ENCODE peak calls at places on chromosome 17, in five cellular contexts. E, I, W, T and Y are unnamed samples.

GRCh38 chr17:29585080-29585751 is 4.2 kb downstream of the GIT1 start:
- DNase-seq in E (no peak), I (no peak), W (no peak), T (no peak), Y (no peak)

GRCh38 chr17:19456016-19456927 is 45.2 kb downstream of the RNF112 start:
- DNase-seq in E (no peak), I (no peak), W (no peak), T (no peak), Y (no peak)

GRCh38 chr17:65220732-65221131 is 83.6 kb downstream of the RGS9 start:
- DNase-seq in E (no peak), I (no peak), W (no peak), T (no peak), Y (peak)

GRCh38 chr17:28745052-28745776 is 1.4 kb downstream of the TRAF4 start:
- DNase-seq in E (peak), I (peak), W (no peak), T (no peak), Y (no peak)

GRCh38 chr17:81073967-81074366 is 39.0 kb downstream of the BAIAP2 start:
- DNase-seq in E (no peak), I (no peak), W (no peak), T (no peak), Y (no peak)

GRCh38 chr17:2468270-2468669 is 43.4 kb downstream of the METTL16 start:
- DNase-seq in E (no peak), I (no peak), W (no peak), T (no peak), Y (no peak)

GRCh38 chr17:19269102-19269501 is 31.9 kb downstream of the EPN2 start:
- DNase-seq in E (no peak), I (no peak), W (no peak), T (no peak), Y (no peak)

GRCh38 chr17:322006-322780 is 30.4 kb downstream of the RPH3AL start:
- DNase-seq in E (no peak), I (no peak), W (no peak), T (no peak), Y (no peak)

GRCh38 chr17:65627892-65628622 is 66.6 kb upstream of the AXIN2 start:
- DNase-seq in E (peak), I (no peak), W (no peak), T (no peak), Y (no peak)

GRCh38 chr17:41421116-41421515 is 3.3 kb downstream of the KRT37 start:
- DNase-seq in E (peak), I (no peak), W (no peak), T (no peak), Y (no peak)

GRCh38 chr17:39194089-39194984 is 3.1 kb downstream of the CACNB1 start:
- DNase-seq in E (peak), I (peak), W (no peak), T (no peak), Y (no peak)

GRCh38 chr17:70102531-70102930 is 27.5 kb downstream of the KCNJ16 start:
- DNase-seq in E (no peak), I (no peak), W (no peak), T (no peak), Y (no peak)

GRCh38 chr17:65797809-65798208 is 236.4 kb upstream of the AXIN2 start:
- DNase-seq in E (peak), I (peak), W (no peak), T (peak), Y (no peak)

GRCh38 chr17:39845052-39845976 is 18.8 kb downstream of the IKZF3 start:
- DNase-seq in E (no peak), I (no peak), W (no peak), T (no peak), Y (no peak)

GRCh38 chr17:78628547-78629435 is 51.6 kb upstream of the DNAH17 start:
- DNase-seq in E (no peak), I (no peak), W (no peak), T (no peak), Y (no peak)

GRCh38 chr17:76038050-76038449 is 10.9 kb upstream of the EVPL start:
- DNase-seq in E (no peak), I (no peak), W (no peak), T (no peak), Y (no peak)

GRCh38 chr17:43906951-43907424 is 348 bp downstream of the MPP2 start:
- DNase-seq in E (no peak), I (no peak), W (no peak), T (no peak), Y (no peak)

GRCh38 chr17:28755486-28755885 is 11.7 kb downstream of the TRAF4 start:
- DNase-seq in E (no peak), I (no peak), W (no peak), T (no peak), Y (no peak)

GRCh38 chr17:57916925-57917858 is 38.0 kb downstream of the CUEDC1 start:
- DNase-seq in E (peak), I (no peak), W (no peak), T (no peak), Y (peak)

GRCh38 chr17:77495575-77495974 is 354.8 kb downstream of the SEC14L1 start:
- DNase-seq in E (no peak), I (no peak), W (no peak), T (no peak), Y (no peak)

GRCh38 chr17:14143678-14144077 is 74.4 kb downstream of the COX10 start:
- DNase-seq in E (no peak), I (no peak), W (no peak), T (no peak), Y (no peak)

GRCh38 chr17:35498429-35499178 is 38.9 kb downstream of the SLFN12L start:
- DNase-seq in E (no peak), I (no peak), W (no peak), T (no peak), Y (no peak)

GRCh38 chr17:6328279-6328678 is 106.6 kb downstream of the AIPL1 start:
- DNase-seq in E (no peak), I (peak), W (no peak), T (no peak), Y (peak)

GRCh38 chr17:10119203-10120112 is 78.9 kb downstream of the GAS7 start:
- DNase-seq in E (no peak), I (no peak), W (peak), T (no peak), Y (peak)

GRCh38 chr17:39014044-39014794 is 47.0 kb upstream of the FBXO47 start:
- DNase-seq in E (peak), I (peak), W (no peak), T (no peak), Y (no peak)

GRCh38 chr17:79183221-79184158 is 108.9 kb downstream of the ENGASE start:
- DNase-seq in E (no peak), I (no peak), W (no peak), T (no peak), Y (no peak)

GRCh38 chr17:81135503-81136283 is 29.6 kb upstream of the PVALEF start:
- DNase-seq in E (no peak), I (no peak), W (no peak), T (no peak), Y (no peak)

GRCh38 chr17:77571562-77571981 is 386.9 kb upstream of the TNRC6C start:
- DNase-seq in E (no peak), I (peak), W (no peak), T (no peak), Y (no peak)

GRCh38 chr17:73863761-73864535 is 219.7 kb upstream of the SDK2 start:
- DNase-seq in E (no peak), I (no peak), W (no peak), T (no peak), Y (no peak)

DNA sequence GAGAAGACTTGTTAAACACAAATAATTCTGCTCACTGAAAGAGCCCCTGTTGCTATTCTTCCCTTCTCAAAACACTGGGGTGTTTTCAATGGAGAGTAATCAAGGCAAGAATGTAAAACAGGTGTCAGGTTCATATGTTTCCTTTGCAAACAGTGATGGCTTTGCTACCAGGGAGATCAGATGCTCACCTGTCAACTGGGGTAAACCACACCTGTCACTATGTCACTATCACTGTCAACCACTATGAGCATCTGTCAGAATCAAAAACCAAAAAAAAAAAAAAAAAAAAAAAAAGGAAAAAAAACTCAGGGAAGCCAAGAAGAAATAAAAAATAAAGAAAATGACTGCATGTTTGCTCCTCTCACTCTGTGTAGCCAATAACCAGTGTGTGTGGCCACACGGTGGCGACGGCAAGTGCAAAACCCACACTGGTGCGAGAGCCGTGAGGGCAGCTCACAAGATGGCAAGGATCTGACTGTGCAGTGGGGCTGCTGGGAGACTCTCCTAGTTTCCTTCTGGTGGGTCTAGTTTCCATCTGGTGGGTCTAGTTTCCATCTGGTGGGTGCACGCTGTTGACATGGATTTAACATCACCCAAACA is 22.7 kb downstream of the USP22 start:
- DNase-seq in E (no peak), I (no peak), W (no peak), T (no peak), Y (no peak)
- TF ChIP-seq CEBPB in E (no peak), I (no peak), W (no peak), T (no peak), Y (no peak)

GRCh38 chr17:16926061-16926511 is 45.8 kb downstream of the TNFRSF13B start:
- DNase-seq in E (no peak), I (no peak), W (no peak), T (no peak), Y (no peak)

GRCh38 chr17:16925461-16926060 is 46.4 kb downstream of the TNFRSF13B start:
- DNase-seq in E (no peak), I (no peak), W (no peak), T (no peak), Y (no peak)

GRCh38 chr17:16928406-16929280 is 43.3 kb downstream of the TNFRSF13B start:
- DNase-seq in E (no peak), I (no peak), W (no peak), T (no peak), Y (no peak)

GRCh38 chr17:16927641-16928321 is 44.1 kb downstream of the TNFRSF13B start:
- DNase-seq in E (no peak), I (no peak), W (no peak), T (no peak), Y (no peak)

DNA sequence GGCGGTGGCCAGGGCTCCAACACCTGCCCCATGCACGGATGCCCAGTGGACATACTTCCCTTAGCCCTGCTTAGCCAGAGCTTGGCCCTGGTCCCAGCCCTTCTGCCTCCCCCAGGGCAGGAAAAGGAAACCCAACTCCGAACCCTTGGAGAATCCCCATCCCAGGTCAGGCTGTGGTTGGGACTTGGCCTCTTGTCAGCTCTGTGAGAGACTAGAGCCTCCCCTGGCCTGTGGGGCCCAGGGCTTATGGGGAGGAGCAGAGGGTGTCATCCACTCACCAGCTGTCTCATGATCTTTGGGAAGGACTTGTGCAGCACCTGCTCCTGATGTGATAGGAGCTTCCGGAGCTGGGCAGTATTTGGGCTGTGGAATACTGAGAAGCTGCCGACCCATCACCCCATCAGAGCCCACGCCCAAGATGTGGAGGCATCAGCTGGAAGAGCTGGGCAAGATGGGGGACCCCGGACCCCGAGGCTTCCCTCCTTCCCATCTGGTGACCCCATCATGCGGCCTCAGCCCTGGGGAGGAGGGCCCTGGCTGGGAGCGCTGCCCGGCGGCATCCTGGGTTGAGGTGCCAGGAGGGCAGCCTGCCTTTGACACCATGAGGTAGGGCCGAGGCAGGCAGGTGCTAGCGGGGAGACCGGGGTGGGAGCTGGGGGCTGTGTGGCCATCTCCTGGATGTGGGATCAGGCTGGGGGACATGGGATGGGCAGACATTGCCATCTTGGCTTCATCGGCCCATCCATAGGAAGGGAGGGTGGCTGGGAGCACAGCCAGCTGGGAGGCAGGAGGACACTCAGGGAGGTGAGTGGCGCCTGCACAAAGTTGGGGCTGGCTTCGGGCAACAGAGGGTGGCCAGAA is 45.1 kb downstream of the TNFRSF13B start:
- DNase-seq in E (no peak), I (no peak), W (no peak), T (no peak), Y (no peak)
- TF ChIP-seq YY1 in E (no peak), I (no peak), W (no peak), T (no peak), Y (no peak)

GRCh38 chr17:42543190-42544079 is 7.4 kb downstream of the NAGLU start:
- DNase-seq in E (no peak), I (no peak), W (no peak), T (no peak), Y (no peak)
- TF ChIP-seq RAD21 in E (no peak), I (no peak), W (no peak), T (no peak), Y (no peak)

GRCh38 chr17:8188408-8188839 is 1.6 kb downstream of the BORCS6 start:
- DNase-seq in E (no peak), I (no peak), W (no peak), T (no peak), Y (no peak)
- TF ChIP-seq CEBPB in E (no peak), I (no peak), W (no peak), T (no peak), Y (no peak)

DNA sequence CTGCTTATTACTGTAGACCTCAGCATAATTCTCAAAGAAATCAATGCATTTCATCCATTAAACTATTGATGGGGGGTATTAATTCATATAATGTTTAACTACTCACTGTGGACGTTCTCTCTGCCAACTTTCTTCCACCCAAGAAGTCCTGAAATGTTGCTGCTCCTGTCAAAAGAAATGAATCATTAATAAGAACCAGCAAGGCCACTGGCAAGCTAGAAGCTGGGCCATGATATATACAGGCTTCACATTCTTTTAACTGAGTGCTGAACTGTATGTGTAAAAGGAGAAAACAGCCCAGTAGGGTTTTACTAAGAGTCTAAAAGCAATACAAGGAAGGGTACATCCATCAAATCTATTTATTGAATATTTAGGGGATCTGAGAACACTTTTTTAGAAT is 626.4 kb upstream of the SOX9 start:
- DNase-seq in E (no peak), I (no peak), W (no peak), T (no peak), Y (no peak)
- TF ChIP-seq YY1 in E (no peak), I (no peak), W (no peak), T (no peak), Y (no peak)

GRCh38 chr17:82666931-82667667 is 18.9 kb upstream of the WDR45B start:
- DNase-seq in E (no peak), I (no peak), W (no peak), T (no peak), Y (no peak)

GRCh38 chr17:82668024-82668630 is 19.9 kb upstream of the WDR45B start:
- DNase-seq in E (no peak), I (no peak), W (no peak), T (no peak), Y (no peak)

GRCh38 chr17:82670661-82671060 is 22.4 kb upstream of the WDR45B start:
- DNase-seq in E (no peak), I (no peak), W (no peak), T (no peak), Y (no peak)

GRCh38 chr17:82667668-82668000 is 19.4 kb upstream of the WDR45B start:
- DNase-seq in E (no peak), I (no peak), W (no peak), T (no peak), Y (no peak)

DNA sequence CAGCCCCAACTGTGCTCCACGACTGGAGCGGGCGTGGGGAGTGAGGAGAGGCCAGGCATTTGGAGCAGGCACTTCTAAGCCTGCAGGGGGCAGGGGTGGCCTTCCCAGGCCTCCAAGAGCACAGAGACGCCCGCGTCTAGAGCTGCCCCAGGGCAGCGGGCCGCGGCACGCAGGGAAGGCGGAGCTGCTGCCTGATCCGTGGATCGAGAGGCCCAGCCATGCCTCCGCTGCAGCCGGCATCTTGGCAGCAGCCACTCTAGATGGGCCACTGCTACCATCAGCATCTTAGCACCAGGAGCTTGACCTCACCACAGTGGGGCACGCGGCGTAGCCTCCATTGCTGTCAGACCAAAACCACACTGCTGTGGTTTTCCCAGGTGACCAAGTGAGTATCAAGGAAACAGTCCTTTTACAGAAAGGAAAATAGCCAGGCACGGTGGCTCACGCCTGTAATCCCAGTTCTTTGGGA is 20.4 kb upstream of the WDR45B start:
- DNase-seq in E (peak), I (peak), W (no peak), T (peak), Y (peak)
- TF ChIP-seq RAD21 in E (peak), I (peak), W (peak), T (peak), Y (peak)

GRCh38 chr17:67449885-67450755 is 73.0 kb downstream of the PITPNC1 start:
- DNase-seq in E (no peak), I (no peak), W (no peak), T (no peak), Y (no peak)
- TF ChIP-seq CEBPB in E (no peak), I (no peak), W (no peak), T (no peak), Y (no peak)

DNA sequence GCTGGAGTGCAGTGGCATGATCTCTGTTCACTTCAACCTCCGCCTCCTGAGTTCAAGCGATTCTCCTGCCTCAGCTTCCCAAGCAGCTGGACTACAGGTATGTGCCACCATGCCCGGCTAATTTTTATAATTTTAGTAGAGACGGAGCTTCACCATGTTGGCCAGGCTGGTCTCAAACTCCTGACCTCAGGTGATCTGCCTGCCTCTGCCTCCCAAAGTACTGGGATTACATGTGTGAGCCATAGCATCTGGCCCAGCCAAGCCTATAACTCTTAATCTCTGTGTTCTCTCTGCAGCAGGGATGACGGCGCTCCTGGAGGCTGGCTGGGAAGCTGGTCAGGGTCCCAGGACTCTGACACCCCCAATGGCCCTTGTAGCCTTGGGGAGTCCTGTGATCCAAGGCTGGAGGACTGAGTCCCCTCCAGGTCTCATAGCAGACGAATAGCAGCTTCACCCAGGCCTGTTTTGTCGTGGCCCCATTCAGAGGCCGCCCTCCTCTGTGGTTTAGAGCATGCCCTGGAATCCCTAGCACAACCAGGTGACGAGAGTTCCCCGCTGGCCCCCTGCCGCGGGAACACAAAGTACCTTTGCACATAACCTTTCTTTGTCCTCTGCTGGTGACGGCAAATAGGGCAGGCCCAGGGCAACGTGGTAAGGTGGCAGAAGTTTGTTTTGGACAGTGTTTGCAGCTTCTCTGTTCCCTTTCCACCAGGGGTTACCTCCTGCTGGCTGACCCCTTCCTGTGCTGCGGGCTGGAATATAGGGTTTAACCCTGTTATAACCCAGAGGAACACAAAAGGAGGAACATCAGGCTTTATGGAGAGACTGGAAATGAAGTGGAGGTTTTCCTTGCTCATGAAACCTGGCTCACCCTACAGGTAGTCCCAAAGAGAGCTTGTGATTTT is 43.0 kb upstream of the TOB1 start:
- DNase-seq in E (peak), I (peak), W (no peak), T (no peak), Y (no peak)
- TF ChIP-seq YY1 in E (peak), I (no peak), W (no peak), T (peak), Y (no peak)